ENCODE peak calls at places on chromosomes 11 and 22, in four cellular contexts. X is A549, Q is HepG2, F is SK-N-SH. K is an unnamed sample.

GRCh38 chr22:29315286-29316195 is at the start of gene RASL10A:
- DNase-seq in X (no peak), F (peak), Q (no peak), K (no peak)

GRCh38 chr22:38203855-38204497 is 2.2 kb downstream of the MAFF start:
- DNase-seq in Q (no peak), F (no peak), X (no peak), K (no peak)

GRCh38 chr11:109426442-109426841 is 4.5 kb downstream of the C11orf87 start:
- DNase-seq in F (peak), Q (no peak), X (no peak), K (no peak)

GRCh38 chr11:80083561-80083960 is 642.7 kb upstream of the TENM4 start:
- DNase-seq in F (no peak), Q (no peak), X (no peak), K (no peak)

GRCh38 chr11:64712430-64713030 is 10.5 kb downstream of the NRXN2 start:
- DNase-seq in F (peak), X (no peak), Q (no peak), K (no peak)

GRCh38 chr11:126214446-126215240 is 3.1 kb downstream of the FAM118B start:
- DNase-seq in Q (no peak), X (no peak), F (no peak), K (no peak)

GRCh38 chr11:117544431-117544830 is 216.8 kb downstream of the CEP164 start:
- DNase-seq in F (no peak), X (no peak), Q (no peak), K (no peak)

GRCh38 chr22:46842606-46843005 is 80.2 kb downstream of the TBC1D22A start:
- DNase-seq in Q (no peak), F (no peak), X (no peak), K (no peak)

GRCh38 chr11:36451681-36452080 is 58.4 kb downstream of the TRAF6 start:
- DNase-seq in Q (no peak), X (no peak), F (no peak), K (no peak)

DNA sequence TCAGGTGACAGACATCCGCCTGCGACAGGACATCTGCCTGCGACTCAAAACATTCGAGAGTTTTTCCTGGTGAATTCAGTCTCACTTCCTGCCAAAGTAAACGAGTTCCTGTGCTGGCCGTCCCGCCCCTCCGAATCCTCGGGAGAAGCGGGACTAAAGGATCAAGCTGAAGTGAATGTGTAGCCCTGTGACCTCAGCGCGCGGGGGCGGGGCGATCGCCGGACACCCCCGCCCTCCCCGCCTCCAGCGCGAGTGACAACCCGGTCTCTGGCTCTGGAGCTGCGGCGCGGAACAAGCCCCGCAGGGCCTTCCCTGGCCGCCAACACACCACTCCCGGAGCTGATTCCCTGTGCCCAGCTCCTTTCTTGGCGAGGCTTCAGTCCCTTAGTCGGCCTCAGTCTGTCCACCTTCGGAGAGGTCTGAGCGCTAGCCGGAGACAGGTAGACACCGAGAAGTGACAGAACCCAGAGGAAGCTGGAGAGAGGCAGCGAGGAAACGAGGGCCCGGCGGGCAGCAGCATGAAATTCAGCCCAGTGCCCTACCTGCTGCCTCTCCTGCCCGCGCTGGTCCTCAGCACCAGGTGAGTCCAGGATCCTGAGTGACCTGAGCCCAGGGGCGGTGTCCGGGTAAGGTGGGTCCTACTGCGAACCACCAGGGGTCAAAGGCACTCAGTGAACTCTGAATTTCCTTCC is 766.4 kb upstream of the LUZP2 start:
- DNase-seq in F (peak), Q (no peak), X (no peak), K (no peak)
- TF ChIP-seq PBX3 in F (no peak), Q (no peak), X (no peak), K (no peak)

GRCh38 chr22:45319319-45319675 is 9.6 kb downstream of the FAM118A start:
- DNase-seq in Q (no peak), X (no peak), F (peak), K (no peak)
- TF ChIP-seq PBX3 in Q (no peak), X (no peak), F (no peak), K (no peak)

GRCh38 chr11:106520146-106520912 is 442.9 kb downstream of the AASDHPPT start:
- DNase-seq in Q (no peak), X (no peak), F (no peak), K (no peak)
- TF ChIP-seq PBX3 in Q (no peak), X (no peak), F (peak), K (no peak)

GRCh38 chr11:71396548-71397123 is 51.6 kb downstream of the DHCR7 start:
- DNase-seq in Q (no peak), F (no peak), X (no peak), K (no peak)
- TF ChIP-seq PBX3 in Q (no peak), F (no peak), X (no peak), K (no peak)

DNA sequence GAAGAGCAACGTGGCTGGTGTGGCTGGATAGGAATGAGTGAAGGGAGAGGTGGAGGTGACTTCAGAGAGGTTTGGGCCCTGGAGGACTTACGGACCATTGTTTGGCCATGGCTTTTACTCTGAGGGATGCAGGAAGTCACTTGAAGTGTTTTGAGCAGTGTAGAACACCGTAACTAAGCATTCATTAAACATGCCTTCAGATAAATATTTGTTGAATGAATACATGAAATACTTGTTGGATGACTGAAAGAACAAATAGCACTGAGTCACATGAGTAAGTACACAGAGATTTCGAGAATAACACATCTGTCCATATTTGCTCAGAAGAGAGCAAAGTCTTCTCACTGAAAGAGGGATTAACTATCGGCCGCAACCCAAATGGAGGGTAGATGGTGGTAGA is 182.7 kb upstream of the SNX19 start:
- DNase-seq in Q (peak), X (no peak), F (no peak), K (no peak)
- TF ChIP-seq PBX3 in Q (no peak), X (no peak), F (no peak), K (no peak)

DNA sequence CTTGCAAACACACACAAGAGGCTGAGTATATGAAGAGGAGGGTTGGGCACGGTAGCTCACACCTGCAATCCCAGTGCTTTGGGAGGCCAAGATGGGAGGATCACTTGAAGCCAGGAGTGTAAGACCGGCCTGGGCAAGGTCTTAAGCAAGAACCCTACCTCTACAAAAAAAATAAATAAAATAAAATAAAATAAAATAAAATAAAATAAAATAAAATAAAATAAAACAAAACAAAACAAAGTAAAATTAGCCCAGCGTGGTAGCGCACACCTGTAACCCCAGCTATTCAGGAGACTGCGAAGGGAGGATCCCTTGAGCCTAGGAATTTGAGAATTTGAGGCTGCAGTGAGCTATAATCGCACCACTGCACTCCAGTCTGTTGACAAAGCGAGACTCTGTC is 337.9 kb downstream of the SHANK2 start:
- DNase-seq in F (no peak), Q (no peak), X (no peak), K (no peak)
- TF ChIP-seq PBX3 in F (no peak), Q (no peak), X (no peak), K (no peak)

DNA sequence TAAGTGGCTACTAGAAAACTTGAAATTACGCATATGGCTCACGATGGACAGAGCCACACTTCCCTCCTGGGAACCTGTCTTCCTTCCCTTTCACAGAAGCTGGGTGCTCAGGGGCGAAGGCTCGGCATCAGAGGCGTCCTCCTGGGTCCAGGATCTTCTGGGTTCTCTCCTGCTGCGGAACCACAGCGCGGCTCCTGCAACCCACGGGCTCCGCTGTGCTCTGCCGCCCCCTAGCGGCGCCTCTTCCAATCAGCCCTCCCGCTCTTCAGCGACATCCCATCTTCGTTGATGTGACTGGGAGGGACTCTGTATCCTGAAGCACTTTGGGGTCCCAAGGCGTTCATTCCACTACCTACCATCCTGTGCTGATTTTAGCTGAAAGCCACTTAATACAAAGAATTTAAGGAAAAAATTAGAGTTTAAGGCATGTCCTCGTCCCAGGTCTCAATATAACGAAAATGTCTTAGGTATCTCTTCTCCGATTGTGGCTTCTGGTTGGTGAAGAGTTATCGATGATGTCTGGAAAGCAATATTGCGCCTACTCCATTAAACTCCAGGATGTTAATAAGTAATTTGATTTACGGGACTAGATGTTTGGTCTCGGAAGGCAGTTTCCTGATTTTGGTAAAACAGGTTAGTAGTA is 14.8 kb upstream of the RPS3 start:
- DNase-seq in X (peak), F (peak), Q (peak), K (no peak)
- TF ChIP-seq PBX3 in X (no peak), F (no peak), Q (no peak), K (no peak)

DNA sequence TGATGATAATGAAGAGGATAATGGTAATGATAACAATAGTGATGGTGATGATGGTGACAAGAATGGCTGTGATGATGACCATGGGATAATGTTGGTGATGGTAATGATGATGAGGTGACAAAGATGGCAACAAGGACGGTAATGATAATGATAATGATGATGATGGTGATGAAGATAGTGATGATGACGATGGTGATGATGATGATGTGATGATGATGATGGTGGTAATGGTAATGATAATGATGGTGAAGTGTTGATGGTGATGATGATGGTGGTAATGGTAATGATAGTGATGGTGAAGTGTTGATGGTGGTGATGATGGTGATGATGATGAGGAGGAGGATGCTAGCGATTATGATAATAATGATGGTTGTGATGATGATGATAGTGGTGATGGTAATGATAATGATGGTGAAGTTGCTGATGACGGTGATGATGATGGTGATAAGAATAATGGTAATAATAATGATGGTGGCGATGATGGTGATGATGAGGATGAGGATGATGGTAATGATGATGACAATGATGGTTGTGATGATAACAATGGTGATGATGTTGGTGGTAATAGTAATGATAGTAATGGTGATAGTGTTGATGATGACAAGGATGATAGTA is 54.7 kb upstream of the OPCML start:
- DNase-seq in F (no peak), Q (no peak), X (no peak), K (no peak)
- TF ChIP-seq PBX3 in F (no peak), Q (no peak), X (no peak), K (no peak)

K was measured in GM12878.